ENCODE peak calls at places on chromosomes 1 and 21, in four cellular contexts. One of them, this sample, is unnamed.

GRCh38 chr1:153790996-153791855 is 16.0 kb downstream of the SLC27A3 start:
- DNase-seq in lower leg skin: peak; percentile 81
- DNase-seq in OCI-LY7: peak; percentile 59
- DNase-seq in HFFc6: peak; percentile 88
- DNase-seq in this sample: peak; percentile 88

GRCh38 chr21:18070392-18070791 is 174.2 kb upstream of the CHODL start:
- DNase-seq in lower leg skin: no peak
- DNase-seq in HFFc6: no peak
- DNase-seq in OCI-LY7: no peak
- DNase-seq in this sample: no peak

GRCh38 chr1:155872527-155872926 is 13.2 kb downstream of the SYT11 start:
- DNase-seq in OCI-LY7: no peak
- DNase-seq in lower leg skin: no peak
- DNase-seq in HFFc6: no peak
- DNase-seq in this sample: no peak

GRCh38 chr1:161499099-161500078 is 5.9 kb upstream of the FCGR2A start:
- DNase-seq in lower leg skin: no peak
- DNase-seq in OCI-LY7: no peak
- DNase-seq in HFFc6: no peak
- DNase-seq in this sample: no peak

GRCh38 chr1:74057719-74058118 is 140.3 kb downstream of the LRRIQ3 start:
- DNase-seq in lower leg skin: no peak
- DNase-seq in OCI-LY7: no peak
- DNase-seq in HFFc6: no peak
- DNase-seq in this sample: no peak

GRCh38 chr1:245155186-245156040 is 628 bp downstream of the KIF26B start:
- DNase-seq in OCI-LY7: no peak
- DNase-seq in lower leg skin: peak; percentile 80
- DNase-seq in HFFc6: peak; percentile 25
- DNase-seq in this sample: no peak

GRCh38 chr1:154856544-154856943 is 13.5 kb downstream of the KCNN3 start:
- DNase-seq in lower leg skin: no peak
- DNase-seq in HFFc6: no peak
- DNase-seq in OCI-LY7: no peak
- DNase-seq in this sample: no peak

GRCh38 chr21:37557261-37557950 is 190.8 kb downstream of the DYRK1A start:
- DNase-seq in lower leg skin: no peak
- DNase-seq in HFFc6: no peak
- DNase-seq in OCI-LY7: peak; percentile 63
- DNase-seq in this sample: no peak

GRCh38 chr1:214136336-214136735 is 144.6 kb upstream of the SMYD2 start:
- DNase-seq in lower leg skin: no peak
- DNase-seq in HFFc6: no peak
- DNase-seq in OCI-LY7: no peak
- DNase-seq in this sample: no peak

DNA sequence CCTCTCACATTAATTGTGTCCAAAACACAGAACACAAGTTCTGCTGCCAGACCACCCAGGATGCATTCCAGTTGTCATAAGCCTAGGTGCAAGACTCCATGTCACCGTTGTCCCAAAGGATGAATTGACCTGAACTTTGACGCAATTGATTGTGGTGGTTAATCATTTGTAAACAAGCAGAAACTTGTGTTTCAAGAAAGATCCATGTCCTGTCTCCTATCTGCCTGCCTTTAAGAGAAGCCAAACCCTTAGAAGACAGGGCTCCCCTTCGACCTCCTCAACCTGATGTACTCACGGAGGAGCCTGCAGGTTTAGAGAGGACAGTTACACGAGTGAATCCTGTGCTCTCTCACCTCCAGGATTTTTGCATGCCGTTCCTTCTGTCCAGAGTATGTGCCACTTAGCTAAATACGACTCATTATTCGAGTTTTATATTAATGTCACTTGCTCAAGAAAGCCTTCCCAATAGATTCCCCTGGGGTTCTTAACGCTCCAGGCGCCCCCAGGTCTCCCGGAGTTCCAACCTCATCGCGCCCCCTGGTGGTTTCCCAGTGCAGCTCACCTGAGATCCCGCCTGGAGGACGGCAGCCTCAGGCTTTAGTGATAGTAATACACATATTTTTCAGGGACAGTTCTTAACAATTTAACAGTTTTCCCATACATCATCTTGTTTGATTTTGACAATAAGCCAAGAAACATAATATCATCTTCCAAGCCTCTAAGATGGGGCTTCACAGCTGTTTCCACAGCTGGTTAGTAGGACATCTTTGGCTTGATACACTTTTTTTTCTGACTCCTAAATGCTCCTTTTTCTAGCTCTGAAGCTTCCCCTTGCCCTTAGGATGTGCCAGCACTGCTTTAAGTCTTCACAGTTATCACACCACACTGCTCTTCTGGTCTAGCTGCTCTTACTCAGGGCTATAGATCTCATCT is 2.4 kb upstream of the C8B start:
- DNase-seq in HFFc6: no peak
- DNase-seq in OCI-LY7: no peak
- DNase-seq in lower leg skin: no peak
- DNase-seq in this sample: peak; percentile 43
- TF ChIP-seq CTCF in HFFc6: peak; percentile 85
- TF ChIP-seq CTCF in OCI-LY7: peak; percentile 66
- TF ChIP-seq CTCF in lower leg skin: no peak
- TF ChIP-seq CTCF in this sample: peak; percentile 70

DNA sequence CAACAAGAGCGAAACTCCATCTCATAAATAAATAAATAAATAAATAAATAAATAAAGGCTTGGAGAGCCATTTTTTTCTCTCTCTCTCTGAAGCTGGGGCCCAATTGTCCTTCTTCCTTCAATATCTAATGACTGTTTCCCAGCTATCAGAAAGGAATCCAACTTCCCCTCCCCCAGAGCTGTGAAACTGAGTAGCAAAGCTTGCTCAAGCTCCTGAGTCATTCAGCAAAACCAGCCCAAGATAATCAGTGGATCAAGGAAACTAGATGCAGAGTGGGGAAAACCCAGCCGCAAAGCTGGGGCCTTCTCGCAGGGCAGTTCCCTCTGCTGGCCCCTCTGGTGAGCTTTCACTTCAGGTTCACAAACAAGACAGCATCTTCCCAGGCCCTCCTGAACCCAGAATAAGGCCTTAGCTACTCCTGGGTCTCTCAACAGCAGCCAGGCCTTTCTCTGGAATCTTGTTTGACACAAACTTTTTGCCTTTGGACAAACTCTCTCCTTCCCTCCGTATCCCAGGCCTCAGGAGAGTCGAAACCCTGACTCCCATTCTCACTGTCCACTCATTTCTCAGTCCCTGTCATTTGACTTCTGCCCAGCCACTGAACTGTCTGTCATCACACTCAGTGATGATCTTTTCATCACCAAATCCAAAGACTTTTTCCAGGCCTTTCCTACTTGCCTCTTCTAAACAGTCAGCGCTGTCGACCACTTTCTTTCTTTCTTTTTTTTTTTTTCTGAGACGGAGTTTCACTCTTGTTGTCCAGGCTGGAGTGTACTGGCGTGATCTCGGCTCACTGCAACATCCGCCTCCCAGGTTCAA is 18.0 kb upstream of the PTP4A2 start:
- DNase-seq in OCI-LY7: no peak
- DNase-seq in HFFc6: peak; percentile 99
- DNase-seq in lower leg skin: peak; percentile 94
- DNase-seq in this sample: peak; percentile 99
- TF ChIP-seq CTCF in OCI-LY7: no peak
- TF ChIP-seq CTCF in HFFc6: peak; percentile 70
- TF ChIP-seq CTCF in lower leg skin: no peak
- TF ChIP-seq CTCF in this sample: peak; percentile 66

DNA sequence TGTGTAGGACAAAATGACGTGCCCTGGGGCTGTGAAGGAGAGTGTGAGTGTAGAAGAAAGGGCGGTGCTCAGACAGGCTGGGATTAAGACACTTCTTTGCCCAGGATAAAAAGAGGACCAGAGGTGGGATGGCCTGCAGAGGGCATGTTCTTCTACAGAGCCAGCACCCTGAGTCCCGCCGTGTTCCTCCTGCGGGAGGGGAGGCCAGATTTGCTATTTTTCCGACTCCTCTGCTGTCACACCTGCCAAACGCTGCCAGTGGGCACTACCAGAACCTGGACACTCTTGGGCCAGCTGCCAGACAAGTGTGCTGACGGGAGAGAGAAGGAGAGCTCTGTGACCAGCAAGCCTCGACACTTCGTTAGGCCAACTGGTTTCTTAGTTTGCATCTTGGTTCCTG is 206.4 kb downstream of the PLD5 start:
- DNase-seq in HFFc6: no peak
- DNase-seq in OCI-LY7: no peak
- DNase-seq in lower leg skin: no peak
- DNase-seq in this sample: no peak
- TF ChIP-seq CTCF in HFFc6: no peak
- TF ChIP-seq CTCF in OCI-LY7: no peak
- TF ChIP-seq CTCF in lower leg skin: no peak
- TF ChIP-seq CTCF in this sample: no peak

GRCh38 chr1:150364231-150365003 is 470 bp downstream of the RPRD2 start:
- DNase-seq in HFFc6: peak; percentile 76
- DNase-seq in lower leg skin: peak; percentile 95
- DNase-seq in OCI-LY7: peak; percentile 79
- DNase-seq in this sample: peak; percentile 68

GRCh38 chr1:150365945-150366344 is 2.0 kb downstream of the RPRD2 start:
- DNase-seq in lower leg skin: peak; percentile 7
- DNase-seq in HFFc6: no peak
- DNase-seq in OCI-LY7: peak; percentile 46
- DNase-seq in this sample: peak; percentile 21

GRCh38 chr1:150362721-150363425 is 1.1 kb upstream of the RPRD2 start:
- DNase-seq in HFFc6: no peak
- DNase-seq in lower leg skin: peak; percentile 67
- DNase-seq in OCI-LY7: no peak
- DNase-seq in this sample: no peak

GRCh38 chr1:150366416-150367296 is 2.7 kb downstream of the RPRD2 start:
- DNase-seq in HFFc6: peak; percentile 20
- DNase-seq in lower leg skin: peak; percentile 21
- DNase-seq in OCI-LY7: peak; percentile 25
- DNase-seq in this sample: peak; percentile 30

GRCh38 chr1:150363426-150364230 is at the start of gene RPRD2:
- DNase-seq in HFFc6: peak; percentile 99
- DNase-seq in OCI-LY7: peak; percentile 100
- DNase-seq in lower leg skin: peak; percentile 100
- DNase-seq in this sample: peak; percentile 99
- TF ChIP-seq CTCF in HFFc6: no peak
- TF ChIP-seq CTCF in OCI-LY7: no peak
- TF ChIP-seq CTCF in lower leg skin: no peak
- TF ChIP-seq CTCF in this sample: no peak

GRCh38 chr1:13809461-13810159 is 109.6 kb downstream of the PRDM2 start:
- DNase-seq in HFFc6: no peak
- DNase-seq in lower leg skin: no peak
- DNase-seq in OCI-LY7: peak; percentile 41
- DNase-seq in this sample: peak; percentile 23
- TF ChIP-seq CTCF in HFFc6: no peak
- TF ChIP-seq CTCF in lower leg skin: no peak
- TF ChIP-seq CTCF in OCI-LY7: peak; percentile 69
- TF ChIP-seq CTCF in this sample: no peak

GRCh38 chr1:53728196-53728595 is 10.8 kb downstream of the GLIS1 start:
- DNase-seq in HFFc6: no peak
- DNase-seq in OCI-LY7: no peak
- DNase-seq in lower leg skin: no peak
- DNase-seq in this sample: no peak

GRCh38 chr1:53729536-53730485 is 9.2 kb downstream of the GLIS1 start:
- DNase-seq in HFFc6: no peak
- DNase-seq in lower leg skin: peak; percentile 26
- DNase-seq in OCI-LY7: no peak
- DNase-seq in this sample: no peak

GRCh38 chr1:53731201-53731600 is 7.8 kb downstream of the GLIS1 start:
- DNase-seq in lower leg skin: peak; percentile 52
- DNase-seq in HFFc6: no peak
- DNase-seq in OCI-LY7: no peak
- DNase-seq in this sample: no peak

GRCh38 chr1:53727461-53727860 is 11.5 kb downstream of the GLIS1 start:
- DNase-seq in lower leg skin: no peak
- DNase-seq in HFFc6: no peak
- DNase-seq in OCI-LY7: no peak
- DNase-seq in this sample: no peak

DNA sequence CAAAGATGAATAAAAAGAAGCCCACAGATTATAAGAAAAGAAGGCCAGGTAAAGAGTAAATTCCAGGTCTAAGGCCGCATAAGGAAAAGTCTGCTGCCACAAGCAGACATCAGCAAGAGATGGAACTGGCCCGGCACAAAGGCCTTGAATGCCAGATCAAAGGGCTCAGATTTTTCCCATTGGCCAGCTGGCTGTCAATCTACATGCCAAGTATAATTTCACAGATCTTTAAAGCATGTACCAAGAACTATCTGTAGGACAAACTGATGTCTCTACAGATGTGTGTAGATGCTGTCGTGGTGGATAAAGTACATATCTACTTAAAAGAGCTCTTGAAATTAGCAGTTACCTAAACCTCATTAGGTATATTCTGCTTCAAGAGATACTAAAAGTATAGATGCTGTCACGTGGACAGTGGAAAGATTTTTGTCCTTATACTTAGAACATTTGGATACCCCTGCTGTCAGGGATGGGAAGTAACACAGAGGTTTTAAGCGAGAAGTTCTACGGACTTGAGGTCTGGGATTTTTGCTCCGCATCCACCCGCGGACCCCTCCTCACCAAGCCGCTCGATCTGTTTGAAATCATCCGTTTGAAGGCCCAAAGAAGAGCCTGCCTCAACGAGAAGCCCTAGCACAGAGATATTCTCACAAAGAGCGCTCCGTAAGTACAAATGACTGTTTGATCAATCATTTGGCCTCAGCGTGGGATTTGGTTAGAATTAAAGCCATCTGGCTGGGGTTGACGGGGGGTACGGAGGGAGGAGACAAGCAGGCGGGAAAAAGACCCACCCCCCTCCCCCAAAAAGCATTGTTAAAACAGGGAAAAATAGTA is 10.0 kb downstream of the GLIS1 start:
- DNase-seq in lower leg skin: peak; percentile 17
- DNase-seq in HFFc6: no peak
- DNase-seq in OCI-LY7: no peak
- DNase-seq in this sample: peak; percentile 56
- TF ChIP-seq CTCF in lower leg skin: no peak
- TF ChIP-seq CTCF in HFFc6: no peak
- TF ChIP-seq CTCF in OCI-LY7: no peak
- TF ChIP-seq CTCF in this sample: no peak

DNA sequence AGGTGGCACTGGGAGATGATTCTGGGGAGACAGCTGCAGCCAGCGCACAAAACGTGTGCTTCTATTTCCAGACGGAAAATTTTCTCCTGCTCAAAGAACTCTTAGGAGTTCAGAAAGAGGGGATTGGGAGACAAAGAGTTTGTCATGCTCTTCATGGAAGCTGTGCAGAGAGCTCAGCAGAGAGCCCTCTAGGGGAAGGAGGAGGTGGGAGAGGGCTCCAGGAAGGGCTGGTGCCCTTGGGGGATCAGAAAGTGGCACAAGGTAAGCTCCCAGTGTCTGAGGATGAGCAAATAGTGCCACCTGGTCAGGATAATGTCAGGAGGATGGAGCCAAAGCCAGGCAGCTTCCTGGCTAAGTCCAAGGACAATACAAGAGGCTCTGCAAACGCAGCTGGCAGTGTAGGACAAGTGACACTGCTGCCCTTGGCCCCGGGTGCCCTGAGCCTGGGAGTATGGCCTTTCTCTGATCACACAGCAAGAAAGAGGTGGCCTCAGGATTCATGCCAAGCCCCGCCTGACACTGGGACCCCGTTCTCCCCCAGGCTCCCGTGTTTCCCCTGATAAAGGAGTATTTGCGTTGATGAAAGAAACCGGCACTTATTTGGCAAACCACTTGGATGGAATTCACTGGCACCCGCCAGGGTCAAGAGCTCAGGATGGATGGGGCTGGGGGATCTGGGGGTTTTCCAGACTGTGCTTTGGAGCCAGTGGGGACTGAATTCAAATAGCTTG is 254.0 kb downstream of the PTPRU start:
- DNase-seq in HFFc6: no peak
- DNase-seq in OCI-LY7: no peak
- DNase-seq in lower leg skin: peak; percentile 73
- DNase-seq in this sample: no peak
- TF ChIP-seq CTCF in HFFc6: no peak
- TF ChIP-seq CTCF in OCI-LY7: no peak
- TF ChIP-seq CTCF in lower leg skin: no peak
- TF ChIP-seq CTCF in this sample: no peak

GRCh38 chr21:25888711-25889110 is 153.9 kb downstream of the GABPA start:
- DNase-seq in OCI-LY7: no peak
- DNase-seq in HFFc6: no peak
- DNase-seq in lower leg skin: no peak
- DNase-seq in this sample: no peak
- TF ChIP-seq CTCF in OCI-LY7: no peak
- TF ChIP-seq CTCF in HFFc6: no peak
- TF ChIP-seq CTCF in lower leg skin: no peak
- TF ChIP-seq CTCF in this sample: no peak

This sample was measured in fibroblast of mammary gland.